ENCODE peak calls at places on chromosomes 11 and 22, in eight cellular contexts. I, T, E, H, Q, D, X and R are unnamed samples.

GRCh38 chr11:34346551-34346950 is 11.3 kb downstream of the ABTB2 start:
- DNase-seq in I (no peak), T (peak; percentile 71), E (no peak), H (no peak), Q (no peak), D (peak; percentile 40), X (no peak), R (no peak)

GRCh38 chr11:3136542-3137455 is 28.3 kb downstream of the OSBPL5 start:
- DNase-seq in I (no peak), T (no peak), E (no peak), H (no peak), Q (no peak), D (no peak), X (no peak), R (no peak)

GRCh38 chr11:99257131-99257530 is 236.4 kb downstream of the CNTN5 start:
- DNase-seq in I (no peak), T (no peak), E (no peak), H (no peak), Q (peak; percentile 72), D (no peak), X (no peak), R (no peak)

GRCh38 chr11:119091966-119092879 is 7.5 kb downstream of the HMBS start:
- DNase-seq in I (no peak), T (no peak), E (no peak), H (no peak), Q (no peak), D (no peak), X (peak; percentile 7), R (no peak)

GRCh38 chr11:65586676-65587075 is 8.9 kb downstream of the KCNK7 start:
- DNase-seq in I (no peak), T (no peak), E (no peak), H (no peak), Q (no peak), D (peak; percentile 75), X (no peak), R (no peak)

GRCh38 chr11:123351375-123351774 is 78.7 kb upstream of the GRAMD1B start:
- DNase-seq in I (no peak), T (no peak), E (no peak), H (peak; percentile 61), Q (no peak), D (peak; percentile 55), X (no peak), R (no peak)

GRCh38 chr11:81673001-81673400 is 1060.7 kb downstream of the FAM181B start:
- DNase-seq in I (no peak), T (no peak), E (no peak), H (no peak), Q (no peak), D (no peak), X (no peak), R (no peak)

GRCh38 chr22:42928969-42929837 is 72.1 kb upstream of the ARFGAP3 start:
- DNase-seq in I (no peak), T (no peak), E (no peak), H (no peak), Q (peak; percentile 73), D (no peak), X (no peak), R (peak; percentile 61)

GRCh38 chr22:29224121-29224858 is 18.6 kb downstream of the EMID1 start:
- DNase-seq in I (no peak), T (no peak), E (no peak), H (no peak), Q (no peak), D (peak; percentile 49), X (no peak), R (no peak)

GRCh38 chr11:73671701-73672100 is 25.3 kb downstream of the PLEKHB1 start:
- DNase-seq in I (no peak), T (no peak), E (no peak), H (no peak), Q (no peak), D (no peak), X (no peak), R (no peak)

GRCh38 chr11:32729976-32730375 is 64.5 kb downstream of the CCDC73 start:
- DNase-seq in I (no peak), T (no peak), E (no peak), H (no peak), Q (no peak), D (no peak), X (no peak), R (no peak)
- TF ChIP-seq RAD21 in I (no peak), T (no peak), E (no peak), H (no peak), Q (no peak), D (no peak), X (no peak), R (no peak)

GRCh38 chr11:125372911-125373310 is 123.2 kb downstream of the FEZ1 start:
- DNase-seq in I (no peak), T (no peak), E (no peak), H (no peak), Q (no peak), D (no peak), X (no peak), R (no peak)

GRCh38 chr11:125375146-125375545 is 120.9 kb downstream of the FEZ1 start:
- DNase-seq in I (no peak), T (no peak), E (no peak), H (no peak), Q (no peak), D (no peak), X (no peak), R (no peak)

GRCh38 chr11:125376117-125376516 is 119.9 kb downstream of the FEZ1 start:
- DNase-seq in I (no peak), T (no peak), E (no peak), H (no peak), Q (no peak), D (no peak), X (no peak), R (no peak)

GRCh38 chr11:125373426-125374391 is 122.4 kb downstream of the FEZ1 start:
- DNase-seq in I (peak; percentile 44), T (no peak), E (no peak), H (no peak), Q (no peak), D (no peak), X (no peak), R (peak; percentile 42)

DNA sequence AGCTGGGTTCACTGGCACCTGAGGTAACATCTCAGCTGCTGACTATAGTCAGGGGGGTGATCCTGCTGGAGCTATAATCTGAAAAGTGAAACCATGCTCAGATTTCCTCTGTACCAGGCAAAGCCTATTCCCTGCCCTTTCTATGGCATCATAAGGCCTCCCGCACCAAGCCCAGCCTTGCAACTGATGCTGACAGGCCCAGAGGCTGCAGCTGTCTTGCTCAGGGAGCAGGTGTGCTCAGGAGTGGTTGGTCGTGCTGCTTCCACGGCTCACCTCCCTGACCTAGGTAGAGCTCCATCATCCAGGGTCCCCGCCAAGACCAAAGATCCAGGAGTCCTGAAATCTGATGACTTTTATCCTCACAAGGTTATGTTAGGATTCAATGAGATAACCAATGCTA is 121.7 kb downstream of the FEZ1 start:
- DNase-seq in I (no peak), T (no peak), E (no peak), H (no peak), Q (no peak), D (no peak), X (no peak), R (no peak)
- TF ChIP-seq RAD21 in I (no peak), T (no peak), E (no peak), H (no peak), Q (no peak), D (no peak), X (no peak), R (no peak)

DNA sequence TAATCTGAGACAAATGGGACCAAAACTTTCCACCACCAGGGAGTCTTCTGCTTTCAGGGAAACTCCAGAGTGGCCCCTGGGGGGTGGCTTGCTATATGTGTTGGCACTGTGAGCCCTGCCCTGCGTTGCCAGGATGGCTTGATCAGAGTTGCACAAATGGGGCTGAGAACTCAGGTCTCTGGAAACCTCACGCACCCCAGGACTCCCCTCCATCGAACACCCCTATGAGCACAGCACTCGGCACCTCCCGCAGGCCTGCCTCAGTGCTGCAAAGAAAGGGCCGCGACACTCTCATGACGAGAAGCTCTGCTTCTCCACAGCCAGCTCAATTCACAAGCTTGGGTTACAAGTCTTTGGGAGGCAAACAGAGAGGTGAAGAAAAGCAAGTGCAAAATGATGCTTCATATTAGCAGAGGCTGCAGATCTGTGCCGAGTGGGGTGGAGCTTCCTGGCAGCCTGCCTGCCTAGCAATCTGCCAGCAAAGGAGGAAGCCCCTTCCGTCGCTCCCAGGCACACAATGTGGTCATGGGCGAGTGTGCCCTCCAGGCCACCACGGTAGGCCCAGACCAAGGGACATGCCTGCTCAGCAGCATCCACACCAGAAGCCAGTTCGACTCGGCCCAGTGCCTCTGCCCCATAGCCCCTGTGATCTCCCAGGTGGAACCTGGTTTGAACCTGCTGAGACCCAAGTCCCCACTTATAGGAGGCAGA is 55.7 kb downstream of the MYH9 start:
- DNase-seq in I (peak; percentile 49), T (peak; percentile 18), E (no peak), H (no peak), Q (no peak), D (peak; percentile 90), X (no peak), R (peak; percentile 40)
- TF ChIP-seq RAD21 in I (no peak), T (no peak), E (no peak), H (no peak), Q (no peak), D (peak; percentile 15), X (no peak), R (no peak)

GRCh38 chr22:17235861-17236260 is 16.6 kb upstream of the ADA2 start:
- DNase-seq in I (no peak), T (no peak), E (no peak), H (no peak), Q (no peak), D (no peak), X (no peak), R (no peak)

GRCh38 chr22:17235149-17235655 is 16.0 kb upstream of the ADA2 start:
- DNase-seq in I (no peak), T (no peak), E (no peak), H (peak; percentile 73), Q (no peak), D (no peak), X (no peak), R (no peak)

GRCh38 chr22:17232406-17232805 is 13.2 kb upstream of the ADA2 start:
- DNase-seq in I (no peak), T (no peak), E (no peak), H (no peak), Q (no peak), D (no peak), X (no peak), R (no peak)

GRCh38 chr22:17233348-17234043 is 14.3 kb upstream of the ADA2 start:
- DNase-seq in I (no peak), T (no peak), E (no peak), H (peak; percentile 59), Q (no peak), D (no peak), X (no peak), R (no peak)

GRCh38 chr22:17234144-17234623 is 14.9 kb upstream of the ADA2 start:
- DNase-seq in I (no peak), T (no peak), E (peak; percentile 34), H (peak; percentile 88), Q (no peak), D (no peak), X (no peak), R (no peak)
- TF ChIP-seq RAD21 in I (no peak), T (no peak), E (no peak), H (peak; percentile 79), Q (no peak), D (no peak), X (no peak), R (no peak)